ENCODE peak calls at places on chromosome 18, in nine cellular contexts. R is NCI-H2081, J is omental fat pad, G is ovary, A is neural crest cell, O is NCI-H2029 treated with DMSO at 0.1 percent for 48 hours, V is HS-5, H is stomach, X is T-helper 2 cell. L is an unnamed sample.

GRCh38 chr18:75131455-75132000 is 77.4 kb downstream of the PTGR3 start:
- DNase-seq in A (no peak), H (no peak), O (no peak), V (no peak), R (no peak), X (no peak), J (no peak), G (no peak), L (no peak)

GRCh38 chr18:59606193-59607175 is 90.7 kb downstream of the CCBE1 start:
- DNase-seq in R (no peak), H (no peak), O (no peak), A (no peak), G (no peak), J (no peak), V (no peak), X (no peak), L (no peak)

GRCh38 chr18:45926691-45927090 is 40.4 kb downstream of the EPG5 start:
- DNase-seq in O (no peak), G (no peak), X (no peak), A (no peak), V (no peak), J (no peak), R (no peak), H (no peak), L (no peak)

GRCh38 chr18:41870191-41870590 is 84.8 kb upstream of the PIK3C3 start:
- DNase-seq in H (no peak), R (no peak), X (no peak), J (no peak), G (no peak), V (no peak), A (no peak), O (no peak), L (no peak)

GRCh38 chr18:66599190-66599589 is 4.7 kb downstream of the CDH19 start:
- DNase-seq in O (no peak), J (no peak), A (no peak), V (no peak), G (no peak), R (no peak), H (no peak), X (no peak), L (no peak)

GRCh38 chr18:27685807-27686412 is 491.0 kb downstream of the CDH2 start:
- DNase-seq in A (peak; percentile 50), V (peak; percentile 24), G (no peak), J (no peak), X (no peak), O (no peak), H (peak; percentile 36), R (peak; percentile 27), L (no peak)

GRCh38 chr18:9705183-9705864 is 2.8 kb upstream of the RAB31 start:
- DNase-seq in V (no peak), O (no peak), G (no peak), X (no peak), A (no peak), R (no peak), J (no peak), H (no peak), L (no peak)

GRCh38 chr18:55053976-55054375 is 94.7 kb upstream of the CCDC68 start:
- DNase-seq in R (no peak), V (no peak), J (no peak), G (no peak), O (no peak), H (no peak), A (no peak), X (no peak), L (no peak)

GRCh38 chr18:48475635-48476549 is 62.9 kb upstream of the CTIF start:
- DNase-seq in R (peak; percentile 58), H (peak; percentile 53), O (peak; percentile 69), G (peak; percentile 57), J (no peak), A (peak; percentile 46), V (no peak), X (no peak), L (peak; percentile 36)

GRCh38 chr18:57771183-57771582 is 31.9 kb downstream of the ATP8B1 start:
- DNase-seq in H (peak; percentile 50), A (no peak), J (no peak), R (no peak), X (no peak), G (no peak), V (no peak), O (no peak), L (no peak)

GRCh38 chr18:21458322-21458721 is 142.2 kb downstream of the ESCO1 start:
- DNase-seq in O (no peak), R (no peak), H (no peak), X (no peak), J (no peak), V (no peak), A (no peak), G (no peak), L (peak; percentile 43)

GRCh38 chr18:59672125-59672769 is 25.0 kb downstream of the CCBE1 start:
- DNase-seq in V (no peak), X (no peak), O (peak; percentile 25), H (no peak), G (no peak), R (no peak), J (no peak), A (no peak), L (no peak)

GRCh38 chr18:48193521-48194251 is 215.5 kb downstream of the ZBTB7C start:
- DNase-seq in J (no peak), R (no peak), V (no peak), O (no peak), X (no peak), G (peak; percentile 87), H (no peak), A (no peak), L (peak; percentile 49)

GRCh38 chr18:31835528-31836138 is 75.0 kb upstream of the SLC25A52 start:
- DNase-seq in X (no peak), V (no peak), G (no peak), J (no peak), A (no peak), H (no peak), R (no peak), O (no peak), L (no peak)

GRCh38 chr18:22309191-22309590 is 108.5 kb downstream of the CTAGE1 start:
- DNase-seq in R (no peak), A (no peak), V (no peak), J (no peak), X (no peak), H (no peak), G (no peak), O (no peak), L (no peak)

GRCh38 chr18:58484989-58485962 is 143.6 kb downstream of the ALPK2 start:
- DNase-seq in H (no peak), G (no peak), J (no peak), A (peak; percentile 20), V (no peak), X (no peak), O (no peak), R (no peak), L (no peak)

GRCh38 chr18:38811209-38811608 is 1245.6 kb upstream of the CELF4 start:
- DNase-seq in A (no peak), J (no peak), X (no peak), O (no peak), R (no peak), G (no peak), V (no peak), H (no peak), L (no peak)

GRCh38 chr18:28411806-28412205 is 234.9 kb upstream of the CDH2 start:
- DNase-seq in H (no peak), A (no peak), G (no peak), O (no peak), J (no peak), X (no peak), R (no peak), V (no peak), L (peak; percentile 44)

GRCh38 chr18:12376034-12376717 is 851 bp downstream of the AFG3L2 start:
- DNase-seq in O (peak; percentile 60), R (peak; percentile 8), G (peak; percentile 58), H (peak; percentile 32), X (no peak), J (peak; percentile 27), A (no peak), V (no peak), L (peak; percentile 43)

GRCh38 chr18:35005963-35006577 is 35.1 kb upstream of the MAPRE2 start:
- DNase-seq in V (peak; percentile 28), H (no peak), X (no peak), O (peak; percentile 37), R (peak; percentile 35), J (no peak), G (no peak), A (no peak), L (no peak)

GRCh38 chr18:48527467-48527866 is 11.4 kb upstream of the CTIF start:
- DNase-seq in G (no peak), X (no peak), A (no peak), O (no peak), R (no peak), J (no peak), V (no peak), H (no peak), L (no peak)

GRCh38 chr18:79933765-79934164 is 17.7 kb downstream of the SLC66A2 start:
- DNase-seq in V (no peak), J (no peak), H (no peak), R (no peak), O (no peak), X (no peak), G (peak; percentile 8), A (no peak), L (no peak)

GRCh38 chr18:45755936-45756335 is 32.0 kb downstream of the SLC14A1 start:
- DNase-seq in X (no peak), G (no peak), R (no peak), H (peak; percentile 29), V (no peak), J (no peak), O (peak; percentile 82), A (no peak), L (peak; percentile 80)

GRCh38 chr18:42413870-42414269 is 458.8 kb downstream of the PIK3C3 start:
- DNase-seq in O (no peak), A (no peak), X (no peak), R (no peak), J (no peak), G (no peak), H (no peak), V (peak; percentile 23), L (no peak)

GRCh38 chr18:76610933-76611749 is 116.1 kb upstream of the ZNF516 start:
- DNase-seq in G (peak; percentile 44), O (no peak), J (no peak), A (no peak), R (no peak), V (no peak), X (no peak), H (peak; percentile 48), L (no peak)

GRCh38 chr18:8177330-8178016 is 431.8 kb upstream of the RAB12 start:
- DNase-seq in J (no peak), A (no peak), H (peak; percentile 28), O (peak; percentile 19), V (no peak), R (no peak), G (no peak), X (no peak), L (no peak)

GRCh38 chr18:65352183-65352582 is 398.6 kb upstream of the CDH7 start:
- DNase-seq in H (no peak), A (no peak), O (no peak), J (no peak), G (no peak), X (no peak), V (no peak), R (no peak), L (no peak)

GRCh38 chr18:8870528-8870927 is 165.2 kb downstream of the MTCL1 start:
- DNase-seq in H (no peak), O (no peak), V (no peak), G (no peak), A (no peak), X (no peak), J (no peak), R (no peak), L (no peak)

GRCh38 chr18:13309031-13309430 is 90.5 kb downstream of the LDLRAD4 start:
- DNase-seq in O (no peak), J (no peak), R (no peak), A (no peak), H (no peak), X (no peak), V (no peak), G (no peak), L (no peak)

GRCh38 chr18:73645175-73645715 is 502.4 kb downstream of the FBXO15 start:
- DNase-seq in G (no peak), O (no peak), V (no peak), R (no peak), X (no peak), A (no peak), J (no peak), H (no peak), L (no peak)

GRCh38 chr18:59623456-59624383 is 73.5 kb downstream of the CCBE1 start:
- DNase-seq in V (peak; percentile 22), A (no peak), O (no peak), J (no peak), H (no peak), X (no peak), G (no peak), R (no peak), L (no peak)